ENCODE peak calls at places on chromosomes 13 and 19, in five cellular contexts. H is stimulated activated CD4-positive, alpha-beta T cell treated with anti-CD3 and anti-CD28 coated beads, Interleukin-15, amount 100 ng/mL, for 1 hour; Y is fibroblast of the conjunctiva; T is AG08396; M is choroid plexus epithelial cell. K is an unnamed sample.
A peak's percentile ranks its signal among the peaks of the same experiment; 100 is the strongest.

GRCh38 chr19:16332991-16333624 is 8.5 kb downstream of the KLF2 start:
- DNase-seq in H (no peak), Y (no peak), T (no peak), M (no peak), K (no peak)

GRCh38 chr13:59623516-59623915 is 540.2 kb downstream of the DIAPH3 start:
- DNase-seq in H (no peak), Y (no peak), T (no peak), M (no peak), K (no peak)

GRCh38 chr13:42363941-42364612 is 92.1 kb downstream of the AKAP11 start:
- DNase-seq in H (no peak), Y (no peak), T (no peak), M (peak; percentile 71), K (no peak)

GRCh38 chr19:56101095-56101494 is 20.0 kb downstream of the ZNF787 start:
- DNase-seq in H (no peak), Y (no peak), T (no peak), M (no peak), K (no peak)

GRCh38 chr19:51020988-51021651 is 1.6 kb upstream of the KLK10 start:
- DNase-seq in H (no peak), Y (no peak), T (peak; percentile 66), M (peak; percentile 75), K (no peak)

GRCh38 chr19:3270908-3271307 is 46.4 kb downstream of the CELF5 start:
- DNase-seq in H (peak; percentile 27), Y (no peak), T (peak; percentile 61), M (peak; percentile 52), K (no peak)

GRCh38 chr13:62003452-62003851 is 587.8 kb upstream of the PCDH20 start:
- DNase-seq in H (no peak), Y (no peak), T (no peak), M (no peak), K (no peak)

GRCh38 chr19:48537541-48537940 is 14.4 kb upstream of the SULT2B1 start:
- DNase-seq in H (no peak), Y (no peak), T (no peak), M (no peak), K (no peak)

GRCh38 chr13:40132249-40132648 is 476.8 kb downstream of the COG6 start:
- DNase-seq in H (no peak), Y (no peak), T (no peak), M (no peak), K (no peak)

GRCh38 chr19:33660426-33661160 is 38.8 kb downstream of the CHST8 start:
- DNase-seq in H (no peak), Y (no peak), T (no peak), M (no peak), K (no peak)

GRCh38 chr19:18408053-18408476 is 10.6 kb upstream of the LRRC25 start:
- DNase-seq in H (no peak), Y (no peak), T (no peak), M (no peak), K (no peak)

GRCh38 chr13:72463561-72463960 is 263.9 kb downstream of the MZT1 start:
- DNase-seq in H (no peak), Y (no peak), T (no peak), M (peak; percentile 67), K (no peak)

GRCh38 chr19:41278478-41278877 is 14.3 kb downstream of the HNRNPUL1 start:
- DNase-seq in H (no peak), Y (no peak), T (no peak), M (no peak), K (no peak)

GRCh38 chr13:39825886-39826285 is 170.4 kb downstream of the COG6 start:
- DNase-seq in H (no peak), Y (no peak), T (no peak), M (no peak), K (no peak)

GRCh38 chr19:2623743-2624142 is 78.8 kb downstream of the GNG7 start:
- DNase-seq in H (no peak), Y (no peak), T (no peak), M (no peak), K (no peak)

GRCh38 chr19:1360818-1361461 is 22.8 kb upstream of the NDUFS7 start:
- DNase-seq in H (no peak), Y (peak; percentile 51), T (peak; percentile 84), M (peak; percentile 83), K (peak; percentile 52)

GRCh38 chr13:105466376-105466775 is 1069.1 kb downstream of the EFNB2 start:
- DNase-seq in H (no peak), Y (no peak), T (no peak), M (no peak), K (no peak)

GRCh38 chr19:6678690-6679109 is 8.7 kb upstream of the TNFSF14 start:
- DNase-seq in H (peak; percentile 49), Y (no peak), T (no peak), M (peak; percentile 8), K (no peak)

GRCh38 chr13:30403491-30403890 is 18.8 kb upstream of the UBE2L5 start:
- DNase-seq in H (no peak), Y (no peak), T (no peak), M (no peak), K (no peak)

GRCh38 chr19:18656337-18657086 is 19.7 kb downstream of the KLHL26 start:
- DNase-seq in H (no peak), Y (no peak), T (no peak), M (no peak), K (no peak)

GRCh38 chr13:52850396-52851152 is 2.1 kb upstream of the PCDH8 start:
- DNase-seq in H (no peak), Y (peak; percentile 9), T (peak; percentile 88), M (peak; percentile 27), K (peak; percentile 8)

GRCh38 chr13:25764378-25764777 is 287.4 kb downstream of the SHISA2 start:
- DNase-seq in H (no peak), Y (no peak), T (no peak), M (no peak), K (no peak)

GRCh38 chr13:23321534-23322241 is 111.8 kb downstream of the SACS start:
- DNase-seq in H (no peak), Y (peak; percentile 78), T (peak; percentile 87), M (peak; percentile 97), K (peak; percentile 87)

GRCh38 chr19:55005684-55006488 is 32.2 kb downstream of the GP6 start:
- DNase-seq in H (peak; percentile 9), Y (no peak), T (no peak), M (peak; percentile 2), K (no peak)

GRCh38 chr13:76489299-76489698 is 396.9 kb downstream of the KCTD12 start:
- DNase-seq in H (no peak), Y (no peak), T (no peak), M (no peak), K (no peak)

GRCh38 chr19:4140237-4140711 is 13.2 kb upstream of the CREB3L3 start:
- DNase-seq in H (no peak), Y (peak; percentile 61), T (peak; percentile 80), M (peak; percentile 86), K (peak; percentile 33)

GRCh38 chr13:97121894-97122293 is 100.2 kb upstream of the MBNL2 start:
- DNase-seq in H (no peak), Y (no peak), T (no peak), M (no peak), K (no peak)

GRCh38 chr13:53266757-53267156 is 238.1 kb downstream of the OLFM4 start:
- DNase-seq in H (no peak), Y (no peak), T (no peak), M (no peak), K (no peak)

GRCh38 chr19:4970558-4971423 is 1.9 kb downstream of the KDM4B start:
- DNase-seq in H (no peak), Y (no peak), T (no peak), M (peak; percentile 35), K (no peak)

K was measured in amniotic stem cell.